ENCODE peak calls at places on chromosomes 5 and 9, in eight cellular contexts. O, N, Q, B, L, D, G and F are unnamed samples.

GRCh38 chr5:124418390-124418789 is 328.0 kb downstream of the ZNF608 start:
- DNase-seq in O (no peak), N (no peak), Q (no peak), B (no peak), L (no peak), D (no peak), G (no peak), F (no peak)

GRCh38 chr9:93058357-93059096 is at the start of gene SUSD3:
- DNase-seq in O (peak), N (peak), Q (peak), B (peak), L (peak), D (peak), G (no peak), F (no peak)

GRCh38 chr9:93899609-93900435 is 55.3 kb downstream of the BARX1 start:
- DNase-seq in O (no peak), N (peak), Q (no peak), B (no peak), L (no peak), D (no peak), G (no peak), F (no peak)

GRCh38 chr9:93667006-93667405 is 90.6 kb downstream of the PHF2 start:
- DNase-seq in O (no peak), N (no peak), Q (no peak), B (peak), L (no peak), D (no peak), G (no peak), F (no peak)

GRCh38 chr5:96384353-96384752 is 48.7 kb downstream of the PCSK1 start:
- DNase-seq in O (no peak), N (no peak), Q (no peak), B (no peak), L (no peak), D (no peak), G (peak), F (peak)

GRCh38 chr5:15694694-15695093 is 194.7 kb downstream of the FBXL7 start:
- DNase-seq in O (no peak), N (no peak), Q (no peak), B (no peak), L (no peak), D (no peak), G (no peak), F (peak)

GRCh38 chr9:31103836-31104235 is 1280.6 kb upstream of the ACO1 start:
- DNase-seq in O (no peak), N (no peak), Q (no peak), B (no peak), L (no peak), D (no peak), G (no peak), F (no peak)

GRCh38 chr9:95483431-95483830 is 33.3 kb downstream of the PTCH1 start:
- DNase-seq in O (no peak), N (no peak), Q (no peak), B (no peak), L (no peak), D (no peak), G (no peak), F (no peak)

GRCh38 chr5:176463113-176463764 is 15.1 kb downstream of the FAF2 start:
- DNase-seq in O (no peak), N (no peak), Q (no peak), B (no peak), L (no peak), D (no peak), G (no peak), F (no peak)

GRCh38 chr9:114317665-114318357 is 5.1 kb upstream of the ORM1 start:
- DNase-seq in O (no peak), N (no peak), Q (no peak), B (no peak), L (peak), D (no peak), G (no peak), F (peak)

GRCh38 chr9:112863214-112863613 is 27.5 kb downstream of the SLC46A2 start:
- DNase-seq in O (no peak), N (no peak), Q (no peak), B (no peak), L (peak), D (no peak), G (no peak), F (peak)

GRCh38 chr5:41482715-41483114 is 27.7 kb downstream of the PLCXD3 start:
- DNase-seq in O (no peak), N (no peak), Q (no peak), B (no peak), L (no peak), D (no peak), G (no peak), F (no peak)

GRCh38 chr9:2817987-2818386 is 25.9 kb downstream of the PUM3 start:
- DNase-seq in O (no peak), N (no peak), Q (no peak), B (no peak), L (no peak), D (no peak), G (no peak), F (peak)

GRCh38 chr9:121902483-121903135 is 190.5 kb downstream of the TTLL11 start:
- DNase-seq in O (no peak), N (no peak), Q (no peak), B (no peak), L (no peak), D (no peak), G (no peak), F (peak)

GRCh38 chr5:56264417-56265025 is 31.4 kb upstream of the ANKRD55 start:
- DNase-seq in O (no peak), N (peak), Q (no peak), B (peak), L (peak), D (peak), G (peak), F (peak)

GRCh38 chr9:85716031-85716877 is 25.5 kb downstream of the AGTPBP1 start:
- DNase-seq in O (no peak), N (peak), Q (no peak), B (no peak), L (peak), D (no peak), G (no peak), F (no peak)

GRCh38 chr5:124923131-124923530 is 176.7 kb upstream of the ZNF608 start:
- DNase-seq in O (no peak), N (no peak), Q (no peak), B (no peak), L (no peak), D (no peak), G (no peak), F (no peak)

GRCh38 chr5:140432916-140433315 is 31.3 kb downstream of the ANKHD1 start:
- DNase-seq in O (no peak), N (no peak), Q (no peak), B (no peak), L (no peak), D (no peak), G (no peak), F (no peak)

GRCh38 chr9:106862946-106863740 is at the start of gene ZNF462:
- DNase-seq in O (no peak), N (peak), Q (no peak), B (peak), L (no peak), D (peak), G (peak), F (no peak)

GRCh38 chr5:112862085-112862484 is 998 bp downstream of the SRP19 start:
- DNase-seq in O (no peak), N (no peak), Q (no peak), B (no peak), L (no peak), D (no peak), G (no peak), F (no peak)

GRCh38 chr5:111596705-111597104 is 84.4 kb upstream of the STARD4 start:
- DNase-seq in O (no peak), N (no peak), Q (no peak), B (no peak), L (no peak), D (no peak), G (no peak), F (no peak)

GRCh38 chr5:76855961-76856360 is 6.1 kb downstream of the S100Z start:
- DNase-seq in O (no peak), N (no peak), Q (no peak), B (no peak), L (peak), D (no peak), G (no peak), F (no peak)

GRCh38 chr5:139131881-139132480 is 66.2 kb downstream of the SIL1 start:
- DNase-seq in O (no peak), N (no peak), Q (no peak), B (no peak), L (no peak), D (no peak), G (no peak), F (no peak)

GRCh38 chr5:51829226-51829625 is 446.0 kb downstream of the ISL1 start:
- DNase-seq in O (no peak), N (no peak), Q (no peak), B (no peak), L (no peak), D (no peak), G (peak), F (no peak)

GRCh38 chr9:96448546-96449170 is 1.3 kb upstream of the HABP4 start:
- DNase-seq in O (no peak), N (no peak), Q (no peak), B (no peak), L (no peak), D (no peak), G (no peak), F (no peak)

GRCh38 chr9:78971505-78971904 is 600.3 kb upstream of the TLE4 start:
- DNase-seq in O (no peak), N (no peak), Q (no peak), B (no peak), L (no peak), D (no peak), G (no peak), F (no peak)

GRCh38 chr5:52468980-52469379 is 318.7 kb upstream of the ITGA1 start:
- DNase-seq in O (no peak), N (no peak), Q (no peak), B (no peak), L (no peak), D (no peak), G (no peak), F (no peak)

GRCh38 chr5:10288600-10289213 is 19.0 kb downstream of the CMBL start:
- DNase-seq in O (no peak), N (peak), Q (peak), B (no peak), L (no peak), D (no peak), G (no peak), F (no peak)

GRCh38 chr5:144248015-144248414 is 77.3 kb downstream of the KCTD16 start:
- DNase-seq in O (no peak), N (no peak), Q (no peak), B (no peak), L (no peak), D (no peak), G (no peak), F (no peak)

GRCh38 chr5:139844472-139845145 is 49.0 kb downstream of the PSD2 start:
- DNase-seq in O (no peak), N (peak), Q (peak), B (peak), L (peak), D (peak), G (peak), F (peak)